ENCODE peak calls at places on chromosomes 6 and 20, in six cellular contexts. E is neural crest cell, Y is A673, B is B cell, T is transverse colon, N is stomach. W is an unnamed sample.

GRCh38 chr6:151330130-151330715 is 61.1 kb downstream of the ZBTB2 start:
- DNase-seq in E (no peak), Y (peak), B (no peak), T (no peak), N (no peak), W (no peak)

GRCh38 chr20:56328861-56329260 is 29.9 kb upstream of the FAM210B start:
- DNase-seq in E (peak), Y (peak), B (no peak), T (no peak), N (no peak), W (peak)

GRCh38 chr6:90156861-90157260 is 139.8 kb downstream of the BACH2 start:
- DNase-seq in E (no peak), Y (no peak), B (no peak), T (no peak), N (no peak), W (peak)

GRCh38 chr6:137588472-137588871 is 94.3 kb upstream of the OLIG3 start:
- DNase-seq in E (no peak), Y (peak), B (no peak), T (no peak), N (peak), W (no peak)

GRCh38 chr6:6704423-6705060 is 116.0 kb downstream of the LY86 start:
- DNase-seq in E (no peak), Y (no peak), B (no peak), T (no peak), N (no peak), W (no peak)

GRCh38 chr6:12262236-12263061 is 27.7 kb upstream of the EDN1 start:
- DNase-seq in E (no peak), Y (no peak), B (no peak), T (peak), N (no peak), W (no peak)

GRCh38 chr6:166045173-166045957 is 122.3 kb downstream of the TBXT start:
- DNase-seq in E (no peak), Y (no peak), B (no peak), T (no peak), N (no peak), W (no peak)

GRCh38 chr20:53984781-53985518 is 85.4 kb downstream of the BCAS1 start:
- DNase-seq in E (no peak), Y (no peak), B (no peak), T (no peak), N (no peak), W (no peak)

GRCh38 chr20:53902968-53903651 is 167.3 kb downstream of the BCAS1 start:
- DNase-seq in E (no peak), Y (no peak), B (no peak), T (no peak), N (no peak), W (no peak)

GRCh38 chr20:37218431-37218830 is 39.1 kb upstream of the MROH8 start:
- DNase-seq in E (no peak), Y (no peak), B (no peak), T (no peak), N (no peak), W (no peak)

DNA sequence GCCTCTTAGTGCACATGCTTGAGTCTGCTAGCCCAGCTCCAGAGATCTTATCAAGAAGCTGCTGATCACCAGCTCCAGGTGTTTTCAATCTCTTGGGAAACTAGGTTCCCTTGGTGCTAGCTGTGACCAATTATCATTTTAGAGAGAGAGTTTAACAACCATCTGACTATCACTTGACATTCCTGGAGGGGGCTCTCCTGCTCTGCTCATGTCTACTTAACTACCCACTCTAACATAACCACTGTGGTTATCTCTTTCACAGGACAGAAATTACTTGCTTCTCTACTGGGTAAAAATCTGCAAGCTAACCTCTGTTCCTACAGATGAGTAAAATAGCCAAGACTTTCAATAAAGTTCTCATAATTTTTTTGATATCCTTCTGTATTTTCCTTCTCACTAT is 823.4 kb upstream of the GJE1 start:
- DNase-seq in E (no peak), Y (peak), B (peak), T (no peak), N (no peak), W (no peak)
- TF ChIP-seq CTCF in E (no peak), Y (peak), B (peak), T (no peak), N (no peak), W (no peak)

DNA sequence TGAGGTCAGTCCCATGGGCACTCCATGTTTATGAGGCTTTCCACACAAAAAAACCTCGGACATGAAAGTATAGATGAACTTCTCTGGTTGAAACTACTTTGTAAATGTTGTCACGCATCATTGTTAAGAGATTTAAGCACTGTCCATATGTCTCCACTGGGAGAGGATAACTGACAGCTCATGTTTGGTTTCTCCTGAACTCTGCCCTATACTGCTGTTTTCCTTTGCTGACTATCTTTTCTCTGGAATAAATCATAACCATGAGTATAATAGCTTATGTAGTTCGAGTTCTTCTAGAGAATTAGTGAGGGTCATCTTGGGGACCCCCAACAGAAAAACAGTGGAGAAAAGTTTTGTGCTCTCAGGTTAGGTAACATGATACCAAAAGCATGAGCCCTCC is 14.3 kb downstream of the THEMIS start:
- DNase-seq in E (no peak), Y (no peak), B (no peak), T (no peak), N (no peak), W (no peak)
- TF ChIP-seq CTCF in E (no peak), Y (no peak), B (no peak), T (no peak), N (no peak), W (no peak)

GRCh38 chr20:12970372-12970821 is 38.4 kb upstream of the SPTLC3 start:
- DNase-seq in E (no peak), Y (peak), B (peak), T (peak), N (no peak), W (peak)

GRCh38 chr20:12969071-12969669 is 39.6 kb upstream of the SPTLC3 start:
- DNase-seq in E (no peak), Y (no peak), B (no peak), T (no peak), N (no peak), W (no peak)

GRCh38 chr20:12966468-12967085 is 42.2 kb upstream of the SPTLC3 start:
- DNase-seq in E (no peak), Y (peak), B (no peak), T (no peak), N (no peak), W (no peak)

GRCh38 chr20:12967932-12968331 is 40.8 kb upstream of the SPTLC3 start:
- DNase-seq in E (no peak), Y (no peak), B (no peak), T (no peak), N (no peak), W (no peak)

GRCh38 chr20:12968472-12968871 is 40.3 kb upstream of the SPTLC3 start:
- DNase-seq in E (no peak), Y (no peak), B (no peak), T (no peak), N (no peak), W (no peak)
- TF ChIP-seq CTCF in E (no peak), Y (no peak), B (no peak), T (no peak), N (no peak), W (no peak)

DNA sequence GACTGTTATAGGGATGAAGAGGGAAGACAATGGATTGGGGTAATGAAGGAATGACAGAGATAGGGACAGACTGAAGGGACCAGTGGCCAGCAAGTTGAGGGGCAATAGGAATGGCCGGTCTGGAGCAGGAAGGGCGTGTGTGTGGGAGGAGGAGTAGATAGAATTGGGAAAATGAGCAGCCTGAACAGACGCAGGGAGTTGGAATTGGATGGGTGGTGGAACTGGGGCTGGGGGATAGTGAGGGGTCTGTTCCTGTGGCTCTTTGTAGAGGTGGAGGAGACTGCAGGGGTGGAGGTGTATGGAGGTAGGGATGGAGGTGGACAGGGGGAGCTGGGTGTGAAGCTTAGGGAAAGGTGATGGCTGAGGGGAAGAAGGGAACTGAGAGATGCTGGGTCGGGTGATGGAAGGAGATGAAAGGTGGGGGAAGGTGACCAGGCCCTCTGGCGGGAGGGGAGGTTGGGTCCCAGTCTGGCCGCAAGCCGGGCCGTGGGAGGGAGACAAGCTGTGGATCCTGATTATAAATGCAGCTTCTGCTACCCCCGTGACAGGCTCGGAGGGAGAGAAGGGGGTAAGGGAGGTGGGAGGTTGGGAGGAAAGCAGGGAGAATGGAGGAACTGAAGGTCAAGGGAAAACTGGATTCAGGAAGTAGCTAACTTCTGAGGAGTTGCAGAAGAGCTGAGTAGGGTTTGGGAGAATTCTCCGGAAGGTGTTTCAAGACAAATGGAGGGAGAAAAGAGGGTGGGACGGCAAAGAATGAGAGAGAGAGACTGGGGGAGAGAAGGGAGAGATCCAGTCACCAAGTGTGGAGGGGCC is 5.2 kb downstream of the SYNGAP1 start:
- DNase-seq in E (no peak), Y (no peak), B (no peak), T (no peak), N (no peak), W (no peak)
- TF ChIP-seq CTCF in E (no peak), Y (no peak), B (no peak), T (no peak), N (no peak), W (no peak)

DNA sequence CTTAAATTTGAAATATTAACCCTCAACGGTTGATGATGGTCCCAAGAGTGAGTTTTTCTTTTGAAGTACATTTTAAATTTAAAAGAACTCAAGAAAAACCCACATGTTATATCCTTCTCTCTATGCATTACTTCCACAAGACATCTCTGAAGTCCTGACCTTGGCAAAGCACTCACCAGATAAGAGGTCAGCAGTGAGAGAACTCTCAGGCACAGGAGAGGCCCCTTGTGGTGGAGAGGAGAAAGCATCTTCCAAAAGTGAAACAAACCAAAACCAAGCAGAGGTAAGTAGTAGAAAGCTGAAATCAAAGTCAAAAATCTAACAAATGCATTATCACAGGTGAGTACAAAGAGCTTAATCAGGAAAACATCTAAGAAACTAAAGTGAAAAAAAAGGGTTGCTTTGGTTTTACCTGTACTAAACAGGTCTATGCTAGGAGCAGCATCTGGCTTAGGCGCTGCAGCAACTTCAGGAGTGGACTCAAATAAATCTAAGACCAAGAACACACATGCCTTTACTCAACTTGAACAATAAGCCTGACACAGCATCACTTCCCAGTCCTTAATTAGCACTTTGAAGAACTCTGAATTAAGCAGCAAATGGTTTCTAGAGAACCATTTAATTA is 80.5 kb downstream of the PRSS35 start:
- DNase-seq in E (no peak), Y (peak), B (peak), T (no peak), N (no peak), W (no peak)
- TF ChIP-seq CTCF in E (peak), Y (peak), B (peak), T (peak), N (no peak), W (peak)

DNA sequence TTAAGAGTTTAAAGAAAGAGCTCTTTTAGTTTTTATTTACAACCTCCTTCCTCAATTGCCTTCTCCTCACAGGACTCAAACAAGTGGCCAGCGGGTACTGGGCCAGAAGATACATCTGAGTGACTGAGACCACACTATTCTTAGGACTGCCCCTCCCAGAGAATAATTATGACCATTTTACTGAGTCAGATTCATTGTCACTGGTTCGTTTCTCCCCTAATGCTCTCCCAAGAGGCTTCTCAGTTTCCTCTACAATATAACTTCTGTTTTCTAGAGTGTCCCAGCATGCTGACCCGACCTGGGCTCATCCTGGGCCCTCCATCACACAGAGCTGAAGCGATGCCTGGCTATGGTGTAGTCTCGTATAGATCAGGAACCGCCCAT is 279.9 kb downstream of the CD83 start:
- DNase-seq in E (no peak), Y (no peak), B (no peak), T (no peak), N (no peak), W (no peak)
- TF ChIP-seq CTCF in E (peak), Y (no peak), B (no peak), T (no peak), N (no peak), W (no peak)

DNA sequence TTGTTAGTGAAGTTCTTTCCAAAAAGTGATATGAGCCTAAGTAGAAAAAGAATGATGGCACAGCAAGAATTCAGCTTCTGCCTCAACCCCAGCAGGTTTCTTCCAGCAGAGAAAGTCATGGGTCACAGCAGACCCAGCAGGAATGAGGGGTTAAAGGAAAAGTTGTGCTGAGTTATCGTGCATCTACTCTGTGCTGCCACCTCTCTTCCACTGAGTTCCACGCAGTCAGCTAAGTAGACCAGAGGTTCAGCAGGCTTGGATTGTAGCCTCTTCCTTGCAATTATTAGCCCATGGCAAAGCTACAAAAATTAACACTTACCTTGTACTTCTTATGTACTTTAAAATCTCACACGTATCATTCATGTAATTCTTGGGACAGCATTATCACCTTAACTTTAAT is 510.8 kb downstream of the PTPRT start:
- DNase-seq in E (no peak), Y (peak), B (no peak), T (no peak), N (no peak), W (no peak)
- TF ChIP-seq CTCF in E (peak), Y (peak), B (no peak), T (no peak), N (peak), W (no peak)

GRCh38 chr6:157323114-157323923 is at the start of gene TMEM242:
- DNase-seq in E (peak), Y (peak), B (peak), T (peak), N (peak), W (peak)
- TF ChIP-seq CTCF in E (peak), Y (peak), B (peak), T (peak), N (peak), W (peak)

GRCh38 chr6:168045141-168045691 is 33.8 kb downstream of the FRMD1 start:
- DNase-seq in E (no peak), Y (no peak), B (no peak), T (no peak), N (no peak), W (no peak)
- TF ChIP-seq CTCF in E (no peak), Y (no peak), B (no peak), T (no peak), N (no peak), W (no peak)

GRCh38 chr6:40912158-40912946 is 126.7 kb downstream of the UNC5CL start:
- DNase-seq in E (no peak), Y (peak), B (peak), T (peak), N (peak), W (peak)
- TF ChIP-seq CTCF in E (peak), Y (peak), B (no peak), T (peak), N (peak), W (peak)